ENCODE peak calls at places on chromosomes 12 and 14, in four cellular contexts. F, T, X and M are unnamed samples.

GRCh38 chr14:100525615-100526014 is 61.6 kb downstream of the BEGAIN start:
- DNase-seq in F (no peak), T (no peak), X (no peak), M (no peak)

GRCh38 chr14:99571303-99571986 is 32.6 kb downstream of the CCDC85C start:
- DNase-seq in F (no peak), T (no peak), X (no peak), M (no peak)

GRCh38 chr14:93984987-93985410 is 8.6 kb upstream of the ASB2 start:
- DNase-seq in F (peak; percentile 65), T (peak; percentile 77), X (peak; percentile 23), M (no peak)

GRCh38 chr14:72554994-72555608 is 338.8 kb downstream of the DPF3 start:
- DNase-seq in F (no peak), T (no peak), X (no peak), M (no peak)

GRCh38 chr12:67067453-67068203 is 201.5 kb upstream of the CAND1 start:
- DNase-seq in F (peak; percentile 53), T (no peak), X (no peak), M (no peak)

GRCh38 chr12:110165540-110166159 is 41.5 kb downstream of the IFT81 start:
- DNase-seq in F (no peak), T (peak; percentile 1), X (no peak), M (peak; percentile 26)

GRCh38 chr14:70707138-70708038 is 65.7 kb downstream of the TTC9 start:
- DNase-seq in F (no peak), T (peak; percentile 93), X (no peak), M (peak; percentile 93)

GRCh38 chr12:128543493-128543892 is 276.5 kb downstream of the TMEM132C start:
- DNase-seq in F (no peak), T (no peak), X (no peak), M (no peak)

GRCh38 chr14:100664841-100665425 is 61.8 kb upstream of the DLK1 start:
- DNase-seq in F (no peak), T (no peak), X (no peak), M (no peak)

GRCh38 chr14:99255621-99256482 is 16.1 kb downstream of the BCL11B start:
- DNase-seq in F (no peak), T (no peak), X (no peak), M (no peak)

GRCh38 chr12:113700943-113701342 is 229.3 kb upstream of the LHX5 start:
- DNase-seq in F (no peak), T (no peak), X (no peak), M (no peak)
- TF ChIP-seq HDAC6 in F (no peak), T (no peak), X (no peak), M (no peak)

DNA sequence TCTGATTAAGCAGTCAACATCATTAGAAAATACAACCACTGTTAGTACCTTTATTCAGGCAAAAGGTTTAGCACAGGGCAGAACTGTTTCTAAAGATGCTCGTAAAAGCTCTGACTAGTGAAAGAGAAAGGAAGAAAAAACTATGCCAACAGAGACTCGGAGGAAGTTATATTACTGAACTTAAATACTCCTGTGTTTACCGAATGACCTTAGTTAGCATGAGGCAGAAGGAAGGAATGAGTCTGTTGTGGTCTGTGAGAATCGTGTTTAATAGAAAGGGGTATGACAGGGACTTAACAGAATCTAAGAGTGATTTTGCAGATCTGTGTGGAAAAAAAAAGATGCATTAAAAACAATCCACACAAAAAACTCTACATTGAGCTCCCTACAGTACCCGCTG is 84.2 kb upstream of the OVCH1 start:
- DNase-seq in F (no peak), T (no peak), X (no peak), M (no peak)
- TF ChIP-seq HDAC6 in F (no peak), T (no peak), X (no peak), M (no peak)

DNA sequence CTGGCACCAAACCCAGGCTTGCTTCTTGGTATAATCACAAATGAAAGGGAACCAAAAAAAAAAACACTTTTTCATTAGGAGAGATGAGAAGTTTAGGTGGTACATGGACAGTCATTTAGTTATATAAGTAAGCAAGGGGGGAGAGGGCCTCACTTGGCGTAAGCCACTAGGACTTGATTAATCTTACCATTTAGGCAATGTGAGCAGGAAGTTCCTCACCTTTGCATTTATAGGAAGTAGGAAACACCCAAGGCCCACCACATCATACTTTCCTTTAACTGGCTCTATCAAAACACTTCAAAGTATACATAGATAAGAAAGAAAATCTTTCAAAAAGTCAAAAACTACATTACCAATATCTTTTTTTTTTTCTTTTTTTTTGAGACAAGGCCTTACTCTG is 6.7 kb upstream of the RPS6KA5 start:
- DNase-seq in F (no peak), T (no peak), X (no peak), M (no peak)
- TF ChIP-seq HDAC6 in F (no peak), T (no peak), X (no peak), M (no peak)

DNA sequence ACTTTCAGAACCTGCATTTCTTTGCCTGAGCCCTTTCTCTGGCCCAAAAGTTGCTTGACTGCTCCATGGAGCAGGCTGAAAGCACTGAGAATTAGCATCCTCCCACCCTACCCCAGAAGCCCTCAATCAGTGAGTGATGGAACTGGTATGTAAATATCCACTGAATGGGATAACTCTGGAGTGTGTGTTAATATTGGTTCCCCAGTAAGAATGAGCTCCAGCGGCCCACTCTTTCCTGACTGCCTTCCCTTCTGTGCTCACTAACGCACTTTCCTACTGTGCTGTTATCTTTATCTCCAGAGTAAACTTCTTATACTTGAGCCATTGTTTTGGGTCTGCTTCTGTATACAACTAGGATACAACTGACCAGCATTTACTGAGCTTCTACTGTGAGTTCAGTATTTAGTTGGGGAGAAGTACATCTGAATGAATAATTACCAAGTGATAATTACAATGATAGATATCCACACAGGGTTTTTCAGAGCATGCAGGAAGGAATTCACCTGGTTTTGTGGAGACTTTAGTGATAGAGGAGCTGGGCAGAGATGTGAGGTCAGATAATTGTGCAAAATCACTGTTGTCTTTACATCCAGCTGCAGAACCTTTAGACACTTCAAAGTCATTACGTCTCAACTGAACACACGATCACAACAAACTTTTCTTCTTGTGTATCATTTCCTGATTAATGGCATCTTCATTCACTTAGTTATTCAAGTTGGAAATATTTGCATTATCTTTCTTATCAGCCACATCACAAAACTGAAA is 149.2 kb upstream of the BTG1 start:
- DNase-seq in F (no peak), T (no peak), X (no peak), M (no peak)
- TF ChIP-seq HDAC6 in F (no peak), T (no peak), X (no peak), M (no peak)

GRCh38 chr14:90571149-90571548 is 174.3 kb downstream of the CALM1 start:
- DNase-seq in F (no peak), T (no peak), X (no peak), M (no peak)

GRCh38 chr14:90574640-90575131 is 177.9 kb downstream of the CALM1 start:
- DNase-seq in F (no peak), T (no peak), X (no peak), M (no peak)

GRCh38 chr14:90573385-90574105 is 176.7 kb downstream of the CALM1 start:
- DNase-seq in F (no peak), T (no peak), X (peak; percentile 80), M (no peak)

GRCh38 chr14:90570463-90570860 is 173.6 kb downstream of the CALM1 start:
- DNase-seq in F (no peak), T (no peak), X (no peak), M (no peak)

DNA sequence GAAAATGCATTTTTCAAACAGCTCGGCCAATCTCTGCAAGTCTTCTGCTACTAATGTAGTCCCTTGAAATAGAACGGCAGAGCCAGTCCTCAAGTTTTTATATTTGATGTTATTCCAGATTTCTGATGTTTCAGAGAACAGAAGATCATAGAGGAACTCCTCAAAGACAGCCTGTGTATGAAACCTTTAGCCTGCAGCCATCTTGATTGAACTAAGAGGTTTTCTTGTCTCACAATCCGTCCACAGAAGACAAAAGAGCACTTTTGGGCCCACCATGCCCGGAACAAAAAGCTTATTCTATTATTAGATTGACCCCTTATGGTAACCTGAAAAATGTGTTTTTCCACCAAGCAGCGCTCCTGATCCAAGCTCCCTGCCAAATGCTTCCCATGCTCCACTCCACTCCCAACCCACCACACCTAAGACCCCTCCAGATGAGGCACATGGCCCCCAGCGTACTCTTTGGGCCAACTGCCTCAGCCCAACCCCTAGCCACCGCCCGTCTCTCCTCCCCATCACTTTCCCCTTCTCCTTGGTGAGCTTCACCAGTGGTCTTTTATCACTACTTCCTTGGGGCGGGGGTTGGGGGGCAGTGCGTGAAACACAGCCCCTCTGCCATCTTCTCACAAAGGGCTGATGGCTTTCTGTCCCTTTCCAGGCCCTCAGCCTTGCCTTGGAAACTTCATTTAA is 175.8 kb downstream of the CALM1 start:
- DNase-seq in F (no peak), T (no peak), X (no peak), M (no peak)
- TF ChIP-seq HDAC6 in F (no peak), T (no peak), X (no peak), M (no peak)

DNA sequence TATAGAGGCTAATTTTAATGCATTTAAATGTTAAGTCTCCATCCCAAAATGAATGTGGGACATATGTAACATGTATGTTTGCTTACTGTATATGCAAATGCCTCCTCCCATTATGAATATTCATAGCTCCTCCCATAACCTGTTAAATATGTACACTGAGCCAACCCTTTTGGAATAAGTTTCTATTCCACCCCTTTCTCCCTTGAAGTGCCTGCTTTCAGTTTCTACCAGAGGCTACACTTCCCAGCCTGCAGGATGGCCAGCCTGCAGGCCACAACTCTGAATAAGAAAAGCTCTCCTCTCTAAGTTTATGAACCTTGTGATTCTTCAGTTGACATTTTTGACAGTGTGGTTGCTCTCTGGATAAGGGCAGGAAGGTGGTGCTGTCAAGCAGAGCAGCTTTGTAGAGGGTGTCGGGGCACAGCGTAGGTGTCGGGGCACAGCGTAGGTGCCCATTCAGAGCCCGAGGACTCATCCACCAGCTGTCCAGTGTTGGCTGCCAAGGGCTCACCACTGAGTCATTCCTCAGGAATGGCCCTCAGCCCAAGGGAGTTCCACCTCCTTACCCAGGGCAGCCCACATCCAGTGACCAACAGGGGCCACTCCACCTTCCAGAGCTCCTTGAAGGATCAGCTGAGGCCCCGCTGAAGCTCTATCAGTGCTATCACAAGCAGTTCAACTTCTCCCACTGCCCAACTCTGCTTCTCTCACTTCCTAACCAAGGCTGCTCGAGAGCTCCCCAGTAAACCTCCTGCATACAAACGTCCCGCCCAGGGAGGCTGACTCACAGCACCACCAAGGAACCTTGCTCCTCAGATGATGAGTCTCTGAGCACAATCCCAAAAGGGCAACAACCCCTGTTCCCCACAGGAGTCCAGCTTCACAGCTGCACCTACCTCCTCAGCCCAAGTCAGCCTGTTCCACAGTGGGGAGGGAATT is 31.4 kb downstream of the VWF start:
- DNase-seq in F (no peak), T (no peak), X (no peak), M (no peak)
- TF ChIP-seq HDAC6 in F (no peak), T (no peak), X (no peak), M (no peak)

GRCh38 chr12:11793896-11794295 is 144.4 kb downstream of the ETV6 start:
- DNase-seq in F (no peak), T (no peak), X (no peak), M (no peak)
- TF ChIP-seq HDAC6 in F (no peak), T (no peak), X (no peak), M (no peak)